ENCODE peak calls at places on chromosome 22, in six cellular contexts. V is T follicular helper cell; W is left ventricle myocardium superior; X is hepatocyte; T is H7; U is stimulated activated CD4-positive, alpha-beta T cell treated with anti-CD3 and anti-CD28 coated beads, Interleukin-1b, Interleukin-23, amount 100 ng/mL, for 1 hour. I is an unnamed sample.

GRCh38 chr22:48749555-48750227 is 1078.0 kb downstream of the BRD1 start:
- DNase-seq in V (no peak), W (no peak), X (peak; percentile 2), T (peak; percentile 47), U (no peak), I (no peak)

GRCh38 chr22:20725987-20726558 is 47.8 kb upstream of the SERPIND1 start:
- DNase-seq in V (no peak), W (no peak), X (no peak), T (no peak), U (no peak), I (no peak)

GRCh38 chr22:44360686-44361381 is 48.1 kb upstream of the SHISAL1 start:
- DNase-seq in V (no peak), W (peak; percentile 78), X (peak; percentile 45), T (peak; percentile 69), U (no peak), I (no peak)

GRCh38 chr22:42959472-42960145 is 55.3 kb downstream of the PACSIN2 start:
- DNase-seq in V (no peak), W (peak; percentile 62), X (peak; percentile 84), T (no peak), U (no peak), I (peak; percentile 39)

GRCh38 chr22:50225200-50225969 is 19.4 kb downstream of the TUBGCP6 start:
- DNase-seq in V (no peak), W (no peak), X (no peak), T (no peak), U (no peak), I (no peak)

GRCh38 chr22:17638182-17638431 is 450 bp upstream of the BCL2L13 start:
- DNase-seq in V (no peak), W (no peak), X (no peak), T (peak; percentile 70), U (no peak), I (no peak)

GRCh38 chr22:44575344-44576268 is 77.6 kb upstream of the RTL6 start:
- DNase-seq in V (no peak), W (no peak), X (no peak), T (no peak), U (no peak), I (no peak)

GRCh38 chr22:32917577-32918375 is 116.3 kb downstream of the TIMP3 start:
- DNase-seq in V (no peak), W (peak; percentile 34), X (peak; percentile 33), T (no peak), U (no peak), I (no peak)

GRCh38 chr22:24402460-24403192 is 24.8 kb upstream of the ADORA2A start:
- DNase-seq in V (no peak), W (peak; percentile 72), X (peak; percentile 88), T (peak; percentile 12), U (no peak), I (peak; percentile 93)

GRCh38 chr22:45552580-45553332 is 50.1 kb downstream of the FBLN1 start:
- DNase-seq in V (no peak), W (peak; percentile 84), X (peak; percentile 66), T (peak; percentile 76), U (no peak), I (peak; percentile 97)

GRCh38 chr22:23306438-23306921 is 126.2 kb downstream of the BCR start:
- DNase-seq in V (no peak), W (peak; percentile 51), X (no peak), T (no peak), U (no peak), I (no peak)

GRCh38 chr22:40024201-40025061 is 29.7 kb downstream of the FAM83F start:
- DNase-seq in V (peak; percentile 46), W (peak; percentile 78), X (peak; percentile 87), T (peak; percentile 96), U (peak; percentile 41), I (peak; percentile 64)

GRCh38 chr22:40567106-40567505 is 69.4 kb downstream of the MRTFA start:
- DNase-seq in V (no peak), W (no peak), X (no peak), T (no peak), U (no peak), I (no peak)

GRCh38 chr22:43707650-43708049 is 104.5 kb downstream of the EFCAB6 start:
- DNase-seq in V (no peak), W (no peak), X (no peak), T (no peak), U (no peak), I (no peak)

I was measured in MV-4-11.